ENCODE peak calls at places on chromosomes 3 and 15, in nine cellular contexts. One of them, this sample, is unnamed.

GRCh38 chr3:97990624-97991277 is 18.5 kb upstream of the RIOX2 start:
- DNase-seq in nephron progenitor cell: no peak
- DNase-seq in T-helper 9 cell: no peak
- DNase-seq in naive thymus-derived CD4-positive, alpha-beta T cell: no peak
- DNase-seq in lower lobe of right lung: no peak
- DNase-seq in globus pallidus: no peak
- DNase-seq in cardiac muscle cell: no peak
- DNase-seq in iris pigment epithelial cell: no peak
- DNase-seq in left ventricle myocardium superior: no peak
- DNase-seq in this sample: no peak

GRCh38 chr3:120894285-120894684 is 13.7 kb upstream of the STXBP5L start:
- DNase-seq in T-helper 9 cell: no peak
- DNase-seq in nephron progenitor cell: peak
- DNase-seq in left ventricle myocardium superior: no peak
- DNase-seq in cardiac muscle cell: no peak
- DNase-seq in naive thymus-derived CD4-positive, alpha-beta T cell: no peak
- DNase-seq in iris pigment epithelial cell: no peak
- DNase-seq in lower lobe of right lung: no peak
- DNase-seq in globus pallidus: no peak
- DNase-seq in this sample: no peak

GRCh38 chr3:143957447-143957846 is 14.2 kb upstream of the DIPK2A start:
- DNase-seq in T-helper 9 cell: no peak
- DNase-seq in lower lobe of right lung: no peak
- DNase-seq in globus pallidus: no peak
- DNase-seq in left ventricle myocardium superior: no peak
- DNase-seq in nephron progenitor cell: no peak
- DNase-seq in iris pigment epithelial cell: no peak
- DNase-seq in naive thymus-derived CD4-positive, alpha-beta T cell: no peak
- DNase-seq in cardiac muscle cell: no peak
- DNase-seq in this sample: no peak

GRCh38 chr3:127409421-127410136 is 121.7 kb upstream of the PRR20G start:
- DNase-seq in globus pallidus: no peak
- DNase-seq in lower lobe of right lung: no peak
- DNase-seq in left ventricle myocardium superior: no peak
- DNase-seq in naive thymus-derived CD4-positive, alpha-beta T cell: no peak
- DNase-seq in T-helper 9 cell: no peak
- DNase-seq in cardiac muscle cell: no peak
- DNase-seq in iris pigment epithelial cell: no peak
- DNase-seq in nephron progenitor cell: no peak
- DNase-seq in this sample: no peak

GRCh38 chr15:93033434-93034045 is 55.5 kb downstream of the RGMA start:
- DNase-seq in naive thymus-derived CD4-positive, alpha-beta T cell: no peak
- DNase-seq in cardiac muscle cell: no peak
- DNase-seq in T-helper 9 cell: no peak
- DNase-seq in nephron progenitor cell: no peak
- DNase-seq in iris pigment epithelial cell: no peak
- DNase-seq in lower lobe of right lung: no peak
- DNase-seq in globus pallidus: no peak
- DNase-seq in left ventricle myocardium superior: no peak
- DNase-seq in this sample: no peak

GRCh38 chr3:110858549-110858948 is 213.1 kb upstream of the NECTIN3 start:
- DNase-seq in iris pigment epithelial cell: no peak
- DNase-seq in globus pallidus: no peak
- DNase-seq in left ventricle myocardium superior: no peak
- DNase-seq in lower lobe of right lung: no peak
- DNase-seq in cardiac muscle cell: no peak
- DNase-seq in naive thymus-derived CD4-positive, alpha-beta T cell: no peak
- DNase-seq in nephron progenitor cell: no peak
- DNase-seq in T-helper 9 cell: no peak
- DNase-seq in this sample: no peak

GRCh38 chr3:134846943-134847342 is 51.9 kb downstream of the EPHB1 start:
- DNase-seq in left ventricle myocardium superior: no peak
- DNase-seq in T-helper 9 cell: no peak
- DNase-seq in globus pallidus: no peak
- DNase-seq in cardiac muscle cell: peak
- DNase-seq in nephron progenitor cell: peak
- DNase-seq in iris pigment epithelial cell: peak
- DNase-seq in lower lobe of right lung: no peak
- DNase-seq in naive thymus-derived CD4-positive, alpha-beta T cell: no peak
- DNase-seq in this sample: no peak

GRCh38 chr3:141644931-141645330 is 93.2 kb upstream of the RNF7 start:
- DNase-seq in T-helper 9 cell: peak
- DNase-seq in cardiac muscle cell: peak
- DNase-seq in iris pigment epithelial cell: peak
- DNase-seq in left ventricle myocardium superior: peak
- DNase-seq in naive thymus-derived CD4-positive, alpha-beta T cell: peak
- DNase-seq in lower lobe of right lung: peak
- DNase-seq in globus pallidus: peak
- DNase-seq in nephron progenitor cell: peak
- DNase-seq in this sample: peak

GRCh38 chr3:66144792-66145733 is 75.7 kb upstream of the SLC25A26 start:
- DNase-seq in T-helper 9 cell: no peak
- DNase-seq in lower lobe of right lung: no peak
- DNase-seq in globus pallidus: no peak
- DNase-seq in cardiac muscle cell: no peak
- DNase-seq in left ventricle myocardium superior: no peak
- DNase-seq in nephron progenitor cell: no peak
- DNase-seq in iris pigment epithelial cell: peak
- DNase-seq in naive thymus-derived CD4-positive, alpha-beta T cell: no peak
- DNase-seq in this sample: no peak

GRCh38 chr15:61742591-61742990 is 317.7 kb downstream of the VPS13C start:
- DNase-seq in globus pallidus: no peak
- DNase-seq in lower lobe of right lung: no peak
- DNase-seq in nephron progenitor cell: no peak
- DNase-seq in cardiac muscle cell: no peak
- DNase-seq in T-helper 9 cell: no peak
- DNase-seq in iris pigment epithelial cell: no peak
- DNase-seq in left ventricle myocardium superior: no peak
- DNase-seq in naive thymus-derived CD4-positive, alpha-beta T cell: no peak
- DNase-seq in this sample: no peak

GRCh38 chr3:52140000-52140399 is 14.2 kb downstream of the POC1A start:
- DNase-seq in lower lobe of right lung: no peak
- DNase-seq in globus pallidus: no peak
- DNase-seq in cardiac muscle cell: no peak
- DNase-seq in naive thymus-derived CD4-positive, alpha-beta T cell: no peak
- DNase-seq in nephron progenitor cell: no peak
- DNase-seq in iris pigment epithelial cell: no peak
- DNase-seq in T-helper 9 cell: no peak
- DNase-seq in left ventricle myocardium superior: peak
- DNase-seq in this sample: no peak

GRCh38 chr3:39157359-39157758 is 4.0 kb upstream of the CSRNP1 start:
- DNase-seq in lower lobe of right lung: no peak
- DNase-seq in iris pigment epithelial cell: no peak
- DNase-seq in T-helper 9 cell: no peak
- DNase-seq in naive thymus-derived CD4-positive, alpha-beta T cell: no peak
- DNase-seq in left ventricle myocardium superior: no peak
- DNase-seq in cardiac muscle cell: no peak
- DNase-seq in nephron progenitor cell: no peak
- DNase-seq in globus pallidus: no peak
- DNase-seq in this sample: no peak

GRCh38 chr15:91055548-91056331 is 33.3 kb upstream of the VPS33B start:
- DNase-seq in nephron progenitor cell: peak
- DNase-seq in globus pallidus: peak
- DNase-seq in cardiac muscle cell: peak
- DNase-seq in iris pigment epithelial cell: peak
- DNase-seq in left ventricle myocardium superior: peak
- DNase-seq in T-helper 9 cell: no peak
- DNase-seq in lower lobe of right lung: no peak
- DNase-seq in naive thymus-derived CD4-positive, alpha-beta T cell: peak
- DNase-seq in this sample: peak

GRCh38 chr15:43230640-43231115 is 9.9 kb upstream of the EPB42 start:
- DNase-seq in globus pallidus: no peak
- DNase-seq in naive thymus-derived CD4-positive, alpha-beta T cell: no peak
- DNase-seq in cardiac muscle cell: no peak
- DNase-seq in T-helper 9 cell: no peak
- DNase-seq in nephron progenitor cell: no peak
- DNase-seq in lower lobe of right lung: no peak
- DNase-seq in iris pigment epithelial cell: peak
- DNase-seq in left ventricle myocardium superior: no peak
- DNase-seq in this sample: no peak

GRCh38 chr15:87874896-87875661 is 381.5 kb downstream of the NTRK3 start:
- DNase-seq in left ventricle myocardium superior: peak
- DNase-seq in naive thymus-derived CD4-positive, alpha-beta T cell: no peak
- DNase-seq in lower lobe of right lung: peak
- DNase-seq in iris pigment epithelial cell: no peak
- DNase-seq in globus pallidus: peak
- DNase-seq in nephron progenitor cell: peak
- DNase-seq in T-helper 9 cell: no peak
- DNase-seq in cardiac muscle cell: peak
- DNase-seq in this sample: no peak

GRCh38 chr3:126356373-126357298 is 572 bp downstream of the KLF15 start:
- DNase-seq in T-helper 9 cell: no peak
- DNase-seq in nephron progenitor cell: peak
- DNase-seq in naive thymus-derived CD4-positive, alpha-beta T cell: no peak
- DNase-seq in left ventricle myocardium superior: peak
- DNase-seq in globus pallidus: peak
- DNase-seq in iris pigment epithelial cell: peak
- DNase-seq in lower lobe of right lung: peak
- DNase-seq in cardiac muscle cell: peak
- DNase-seq in this sample: peak

GRCh38 chr3:37766220-37766605 is 95.5 kb upstream of the CTDSPL start:
- DNase-seq in lower lobe of right lung: no peak
- DNase-seq in T-helper 9 cell: no peak
- DNase-seq in left ventricle myocardium superior: no peak
- DNase-seq in iris pigment epithelial cell: peak
- DNase-seq in nephron progenitor cell: no peak
- DNase-seq in cardiac muscle cell: no peak
- DNase-seq in globus pallidus: no peak
- DNase-seq in naive thymus-derived CD4-positive, alpha-beta T cell: no peak
- DNase-seq in this sample: no peak

GRCh38 chr3:179297971-179298725 is 24.7 kb upstream of the ZNF639 start:
- DNase-seq in naive thymus-derived CD4-positive, alpha-beta T cell: no peak
- DNase-seq in T-helper 9 cell: no peak
- DNase-seq in lower lobe of right lung: no peak
- DNase-seq in iris pigment epithelial cell: peak
- DNase-seq in left ventricle myocardium superior: no peak
- DNase-seq in cardiac muscle cell: no peak
- DNase-seq in nephron progenitor cell: no peak
- DNase-seq in globus pallidus: no peak
- DNase-seq in this sample: no peak

GRCh38 chr15:68652141-68652540 is 73.3 kb downstream of the CORO2B start:
- DNase-seq in globus pallidus: peak
- DNase-seq in left ventricle myocardium superior: peak
- DNase-seq in naive thymus-derived CD4-positive, alpha-beta T cell: no peak
- DNase-seq in iris pigment epithelial cell: no peak
- DNase-seq in nephron progenitor cell: no peak
- DNase-seq in T-helper 9 cell: no peak
- DNase-seq in lower lobe of right lung: no peak
- DNase-seq in cardiac muscle cell: no peak
- DNase-seq in this sample: no peak

GRCh38 chr3:17233398-17233800 is 348.6 kb downstream of the PLCL2 start:
- DNase-seq in lower lobe of right lung: no peak
- DNase-seq in nephron progenitor cell: peak
- DNase-seq in globus pallidus: peak
- DNase-seq in iris pigment epithelial cell: peak
- DNase-seq in left ventricle myocardium superior: no peak
- DNase-seq in T-helper 9 cell: peak
- DNase-seq in naive thymus-derived CD4-positive, alpha-beta T cell: peak
- DNase-seq in cardiac muscle cell: peak
- DNase-seq in this sample: no peak

GRCh38 chr15:30001592-30001991 is 81.2 kb upstream of the GOLGA8J start:
- DNase-seq in T-helper 9 cell: no peak
- DNase-seq in naive thymus-derived CD4-positive, alpha-beta T cell: no peak
- DNase-seq in left ventricle myocardium superior: no peak
- DNase-seq in lower lobe of right lung: no peak
- DNase-seq in globus pallidus: peak
- DNase-seq in nephron progenitor cell: no peak
- DNase-seq in iris pigment epithelial cell: no peak
- DNase-seq in cardiac muscle cell: no peak
- DNase-seq in this sample: no peak

GRCh38 chr15:70962084-70962483 is 69.5 kb downstream of the LRRC49 start:
- DNase-seq in naive thymus-derived CD4-positive, alpha-beta T cell: no peak
- DNase-seq in globus pallidus: no peak
- DNase-seq in T-helper 9 cell: no peak
- DNase-seq in lower lobe of right lung: no peak
- DNase-seq in iris pigment epithelial cell: no peak
- DNase-seq in cardiac muscle cell: no peak
- DNase-seq in nephron progenitor cell: no peak
- DNase-seq in left ventricle myocardium superior: no peak
- DNase-seq in this sample: no peak

GRCh38 chr3:177441813-177442646 is 244.7 kb upstream of the TBL1XR1 start:
- DNase-seq in left ventricle myocardium superior: no peak
- DNase-seq in iris pigment epithelial cell: no peak
- DNase-seq in nephron progenitor cell: no peak
- DNase-seq in globus pallidus: no peak
- DNase-seq in T-helper 9 cell: no peak
- DNase-seq in cardiac muscle cell: no peak
- DNase-seq in naive thymus-derived CD4-positive, alpha-beta T cell: no peak
- DNase-seq in lower lobe of right lung: no peak
- DNase-seq in this sample: no peak

GRCh38 chr3:13105181-13105580 is 32.0 kb upstream of the IQSEC1 start:
- DNase-seq in lower lobe of right lung: peak
- DNase-seq in left ventricle myocardium superior: peak
- DNase-seq in cardiac muscle cell: no peak
- DNase-seq in globus pallidus: no peak
- DNase-seq in T-helper 9 cell: no peak
- DNase-seq in iris pigment epithelial cell: no peak
- DNase-seq in nephron progenitor cell: no peak
- DNase-seq in naive thymus-derived CD4-positive, alpha-beta T cell: no peak
- DNase-seq in this sample: no peak

GRCh38 chr3:196274585-196274984 is 12.9 kb downstream of the PCYT1A start:
- DNase-seq in left ventricle myocardium superior: no peak
- DNase-seq in globus pallidus: no peak
- DNase-seq in iris pigment epithelial cell: peak
- DNase-seq in naive thymus-derived CD4-positive, alpha-beta T cell: peak
- DNase-seq in lower lobe of right lung: no peak
- DNase-seq in nephron progenitor cell: no peak
- DNase-seq in T-helper 9 cell: peak
- DNase-seq in cardiac muscle cell: no peak
- DNase-seq in this sample: no peak

GRCh38 chr15:52370010-52370409 is 74.4 kb upstream of the MYO5C start:
- DNase-seq in iris pigment epithelial cell: no peak
- DNase-seq in naive thymus-derived CD4-positive, alpha-beta T cell: no peak
- DNase-seq in cardiac muscle cell: no peak
- DNase-seq in nephron progenitor cell: no peak
- DNase-seq in T-helper 9 cell: no peak
- DNase-seq in left ventricle myocardium superior: no peak
- DNase-seq in lower lobe of right lung: peak
- DNase-seq in globus pallidus: peak
- DNase-seq in this sample: no peak

GRCh38 chr3:59240856-59241255 is 191.0 kb upstream of the CFAP20DC start:
- DNase-seq in cardiac muscle cell: no peak
- DNase-seq in lower lobe of right lung: no peak
- DNase-seq in left ventricle myocardium superior: no peak
- DNase-seq in naive thymus-derived CD4-positive, alpha-beta T cell: no peak
- DNase-seq in T-helper 9 cell: no peak
- DNase-seq in globus pallidus: no peak
- DNase-seq in nephron progenitor cell: no peak
- DNase-seq in iris pigment epithelial cell: no peak
- DNase-seq in this sample: no peak

GRCh38 chr3:95151590-95151989 is 1088.7 kb downstream of the NSUN3 start:
- DNase-seq in globus pallidus: no peak
- DNase-seq in cardiac muscle cell: no peak
- DNase-seq in nephron progenitor cell: no peak
- DNase-seq in iris pigment epithelial cell: no peak
- DNase-seq in T-helper 9 cell: no peak
- DNase-seq in lower lobe of right lung: no peak
- DNase-seq in left ventricle myocardium superior: no peak
- DNase-seq in naive thymus-derived CD4-positive, alpha-beta T cell: no peak
- DNase-seq in this sample: no peak

GRCh38 chr15:89140595-89140994 is 52.3 kb downstream of the ABHD2 start:
- DNase-seq in iris pigment epithelial cell: no peak
- DNase-seq in cardiac muscle cell: no peak
- DNase-seq in lower lobe of right lung: no peak
- DNase-seq in nephron progenitor cell: no peak
- DNase-seq in left ventricle myocardium superior: no peak
- DNase-seq in globus pallidus: no peak
- DNase-seq in T-helper 9 cell: no peak
- DNase-seq in naive thymus-derived CD4-positive, alpha-beta T cell: no peak
- DNase-seq in this sample: no peak

GRCh38 chr3:175898194-175898593 is 1039.1 kb downstream of the NAALADL2 start:
- DNase-seq in lower lobe of right lung: no peak
- DNase-seq in iris pigment epithelial cell: no peak
- DNase-seq in T-helper 9 cell: no peak
- DNase-seq in left ventricle myocardium superior: no peak
- DNase-seq in naive thymus-derived CD4-positive, alpha-beta T cell: no peak
- DNase-seq in cardiac muscle cell: no peak
- DNase-seq in globus pallidus: no peak
- DNase-seq in nephron progenitor cell: no peak
- DNase-seq in this sample: no peak

GRCh38 chr3:152469238-152470025 is 200.7 kb downstream of the MBNL1 start:
- DNase-seq in naive thymus-derived CD4-positive, alpha-beta T cell: no peak
- DNase-seq in T-helper 9 cell: no peak
- DNase-seq in globus pallidus: no peak
- DNase-seq in lower lobe of right lung: no peak
- DNase-seq in cardiac muscle cell: no peak
- DNase-seq in left ventricle myocardium superior: no peak
- DNase-seq in nephron progenitor cell: no peak
- DNase-seq in iris pigment epithelial cell: no peak
- DNase-seq in this sample: no peak